ENCODE peak calls at places on chromosomes 13 and 19, in five cellular contexts. X, T, D, V and S are unnamed samples. For H3K27me3, the result is how much of the 10 kb centered on the place peaks cover.

GRCh38 chr13:27578121-27579030 is 42.0 kb downstream of the LNX2 start:
- DNase-seq in X (no peak), T (no peak), D (no peak), V (no peak), S (no peak)

GRCh38 chr19:31625575-31625974 is 276.3 kb upstream of the TSHZ3 start:
- DNase-seq in X (no peak), T (no peak), D (no peak), V (no peak), S (no peak)

GRCh38 chr13:112714772-112715569 is 25.1 kb downstream of the ATP11A start:
- DNase-seq in X (no peak), T (peak), D (no peak), V (no peak), S (no peak)

GRCh38 chr19:29129148-29129547 is 83.8 kb downstream of the UQCRFS1 start:
- DNase-seq in X (no peak), T (no peak), D (no peak), V (no peak), S (no peak)

GRCh38 chr19:3580156-3580955 is 4.9 kb upstream of the GIPC3 start:
- DNase-seq in X (no peak), T (no peak), D (no peak), V (no peak), S (no peak)

GRCh38 chr13:36834299-36834698 is 15.3 kb downstream of the RFXAP start:
- DNase-seq in X (no peak), T (no peak), D (no peak), V (no peak), S (no peak)

GRCh38 chr19:29807870-29808405 is 3.9 kb upstream of the CCNE1 start:
- DNase-seq in X (no peak), T (no peak), D (no peak), V (no peak), S (no peak)

GRCh38 chr13:24747248-24748151 is 16.5 kb upstream of the RNF17 start:
- DNase-seq in X (no peak), T (peak), D (peak), V (no peak), S (peak)

GRCh38 chr19:49932731-49933131 is 3.4 kb upstream of the NUP62 start:
- DNase-seq in X (no peak), T (no peak), D (no peak), V (no peak), S (no peak)

GRCh38 chr19:30266687-30267086 is 105.5 kb upstream of the ZNF536 start:
- DNase-seq in X (no peak), T (no peak), D (no peak), V (no peak), S (no peak)

DNA sequence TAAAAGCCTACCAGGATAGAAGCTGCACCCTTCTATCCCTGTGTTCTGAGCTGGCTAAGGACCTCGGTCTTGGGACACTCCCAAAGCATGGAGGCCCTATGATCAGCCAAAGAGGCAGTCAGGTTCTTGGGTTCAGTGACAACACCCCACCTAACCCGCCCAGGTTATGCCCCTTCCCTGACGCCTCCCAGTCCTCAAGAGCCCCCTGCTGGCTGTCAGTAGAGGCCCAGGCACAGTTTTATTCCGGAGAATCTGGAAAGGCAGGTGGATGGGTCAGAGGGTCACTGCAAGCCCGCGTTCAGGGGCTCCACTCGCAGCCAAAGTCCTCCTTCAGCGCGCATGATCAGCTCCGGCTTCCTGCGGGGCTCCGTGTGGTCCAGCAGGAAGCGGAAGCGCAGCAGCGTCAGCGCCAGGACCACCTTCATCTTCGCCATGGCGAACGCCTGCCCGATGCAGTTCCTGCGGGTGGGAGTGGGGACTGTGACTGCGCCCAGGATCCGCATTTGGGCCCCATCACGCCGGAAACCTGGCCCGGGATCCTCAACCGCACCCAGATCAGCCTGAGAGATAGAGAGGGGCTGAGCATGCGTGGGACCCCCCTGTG is 22.3 kb downstream of the OR10H3 start:
- DNase-seq in X (no peak), T (no peak), D (no peak), V (peak), S (no peak)
- TF ChIP-seq CTCF in X (no peak), T (no peak), D (no peak), V (peak), S (peak)

GRCh38 chr19:51541458-51542357 is 10.2 kb upstream of the SIGLEC6 start:
- DNase-seq in X (no peak), T (peak), D (no peak), V (no peak), S (no peak)
- H3K27me3 ChIP-seq in X (under half), T (half or more), D (under half), V (under half), S (under half)

DNA sequence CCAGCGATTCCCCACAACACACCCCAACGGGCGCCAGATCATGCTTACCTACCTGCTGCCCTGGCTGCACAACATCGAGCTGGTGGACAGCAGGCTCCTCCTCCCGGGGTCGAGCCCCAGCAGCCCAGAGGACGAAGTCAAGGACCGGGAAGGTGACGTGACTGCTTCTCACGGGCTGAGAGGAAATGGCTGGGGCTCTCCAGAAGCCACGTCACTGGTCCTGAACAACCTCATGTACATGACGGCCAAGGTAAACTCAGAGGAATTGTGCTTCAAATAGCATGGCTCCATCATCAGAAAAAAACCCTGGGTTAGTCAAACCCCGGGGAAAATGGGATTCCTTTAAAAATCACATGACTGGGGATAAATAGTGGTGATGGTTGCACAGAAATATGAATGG is 106.3 kb downstream of the ZAR1L start:
- DNase-seq in X (no peak), T (no peak), D (no peak), V (no peak), S (no peak)
- H3K4me3 ChIP-seq in X (no peak), T (no peak), D (no peak), V (no peak), S (no peak)

GRCh38 chr13:40813662-40814454 is 24.4 kb downstream of the SLC25A15 start:
- DNase-seq in X (no peak), T (no peak), D (peak), V (no peak), S (peak)
- TF ChIP-seq CTCF in X (peak), T (peak), D (peak), V (peak), S (peak)

DNA sequence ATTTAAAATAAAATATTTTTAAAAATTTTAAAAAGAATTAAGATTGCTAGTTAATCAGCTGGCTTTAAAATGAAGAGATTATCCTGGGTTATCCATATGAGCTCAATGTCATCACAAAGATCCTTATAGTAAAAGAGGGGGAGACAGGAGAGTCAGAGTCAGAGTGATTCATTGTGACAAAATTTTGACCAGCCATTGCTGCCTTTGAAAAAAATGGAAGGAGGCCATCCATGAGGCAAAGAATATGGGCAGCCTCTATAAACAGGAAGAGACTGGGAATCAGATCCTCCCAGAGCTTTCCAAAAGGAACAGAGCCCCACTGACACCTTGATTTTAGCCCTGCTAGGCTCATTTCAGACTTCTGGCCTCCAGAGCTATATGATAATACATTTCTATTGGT is 9.3 kb upstream of the RUBCNL start:
- DNase-seq in X (no peak), T (no peak), D (no peak), V (no peak), S (no peak)
- H3K27me3 ChIP-seq in X (under half), T (under half), D (under half), V (under half), S (under half)

GRCh38 chr19:46471778-46472543 is 598 bp upstream of the PNMA8A start:
- DNase-seq in X (no peak), T (peak), D (no peak), V (no peak), S (no peak)

GRCh38 chr19:46469541-46470185 is 1.7 kb downstream of the PNMA8A start:
- DNase-seq in X (no peak), T (peak), D (no peak), V (no peak), S (no peak)

GRCh38 chr19:46471116-46471733 is at the start of gene PNMA8A:
- DNase-seq in X (peak), T (peak), D (peak), V (no peak), S (no peak)

GRCh38 chr19:46472592-46472991 is 1.2 kb upstream of the PNMA8A start:
- DNase-seq in X (no peak), T (peak), D (no peak), V (no peak), S (no peak)

DNA sequence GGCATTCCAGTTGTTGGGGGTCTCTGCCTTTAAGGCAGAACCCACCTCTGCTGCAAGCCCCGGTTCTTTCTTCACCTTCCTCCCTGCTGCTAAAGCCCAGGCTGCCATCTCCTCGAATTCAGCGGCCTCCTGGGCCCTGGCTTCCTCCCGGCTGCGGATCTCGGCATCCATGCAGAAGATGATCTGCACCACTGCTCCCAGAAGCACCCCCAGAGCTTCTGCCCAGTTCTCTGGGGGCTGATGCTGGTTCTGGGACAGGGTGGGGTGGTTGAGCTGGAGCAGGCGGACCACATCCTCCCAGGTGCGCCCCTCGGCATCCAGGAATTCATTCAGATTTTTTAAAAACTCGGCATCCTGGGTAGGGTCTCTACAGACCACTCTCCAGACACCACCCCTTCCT is 987 bp downstream of the PNMA8A start:
- DNase-seq in X (no peak), T (peak), D (no peak), V (no peak), S (no peak)
- H3K4me3 ChIP-seq in X (no peak), T (no peak), D (peak), V (no peak), S (no peak)